ENCODE peak calls at places on chromosomes 11 and 22, in eight cellular contexts. Z is hepatocyte; K is GM23338; A is thoracic aorta; P is brain microvascular endothelial cell; D is fibroblast of lung; E is gastrocnemius medialis; B is activated CD8-positive, alpha-beta T cell treated with anti-CD3 and anti-CD28 coated beads for 36 hours. R is an unnamed sample.

GRCh38 chr22:36379593-36380361 is 8.0 kb downstream of the MYH9 start:
- DNase-seq in P (no peak), B (peak), K (no peak), D (peak), E (peak), Z (peak), A (no peak), R (no peak)

GRCh38 chr11:72577271-72577681 is 96.9 kb downstream of the PDE2A start:
- DNase-seq in Z (no peak), A (no peak), E (peak), P (no peak), K (no peak), B (no peak), D (no peak), R (peak)

GRCh38 chr11:86676010-86676409 is 3.6 kb upstream of the ME3 start:
- DNase-seq in D (no peak), K (no peak), A (no peak), P (no peak), B (no peak), E (no peak), Z (no peak), R (no peak)

GRCh38 chr22:19504900-19505734 is 19.1 kb downstream of the CLDN5 start:
- DNase-seq in A (no peak), E (no peak), B (no peak), K (no peak), P (no peak), D (no peak), Z (no peak), R (no peak)

GRCh38 chr22:21682385-21683175 is 16.8 kb downstream of the PPIL2 start:
- DNase-seq in E (no peak), K (no peak), D (no peak), B (no peak), A (no peak), P (no peak), Z (no peak), R (no peak)

GRCh38 chr22:35561796-35562526 is 21.3 kb downstream of the RASD2 start:
- DNase-seq in D (peak), B (peak), Z (peak), P (peak), K (peak), E (no peak), A (no peak), R (no peak)

GRCh38 chr11:72808415-72808814 is 5.8 kb upstream of the ATG16L2 start:
- DNase-seq in K (no peak), D (peak), Z (no peak), A (no peak), B (no peak), P (no peak), E (no peak), R (no peak)

GRCh38 chr11:11533751-11534150 is 88.1 kb downstream of the GALNT18 start:
- DNase-seq in B (no peak), P (no peak), D (no peak), E (no peak), K (no peak), A (no peak), Z (no peak), R (no peak)

GRCh38 chr11:115220423-115220822 is 283.8 kb downstream of the CADM1 start:
- DNase-seq in B (no peak), Z (no peak), E (no peak), P (no peak), D (no peak), K (no peak), A (no peak), R (no peak)

GRCh38 chr22:29727248-29727551 is 7.4 kb downstream of the CABP7 start:
- DNase-seq in A (no peak), E (peak), D (no peak), Z (peak), P (no peak), B (peak), K (peak), R (peak)

GRCh38 chr11:117825538-117826359 is 1.2 kb upstream of the FXYD2 start:
- DNase-seq in D (no peak), A (no peak), K (no peak), B (no peak), E (no peak), P (no peak), Z (no peak), R (no peak)

GRCh38 chr11:65452806-65453490 is 30.4 kb downstream of the NEAT1 start:
- DNase-seq in D (peak), E (peak), K (no peak), A (no peak), P (peak), Z (no peak), B (no peak), R (peak)

GRCh38 chr11:72591785-72592490 is 82.3 kb downstream of the PDE2A start:
- DNase-seq in B (peak), E (no peak), P (no peak), A (no peak), D (no peak), Z (no peak), K (no peak), R (no peak)

GRCh38 chr11:60428517-60428916 is 855 bp upstream of the MS4A5 start:
- DNase-seq in D (no peak), P (no peak), A (no peak), B (no peak), E (no peak), K (no peak), Z (no peak), R (no peak)

GRCh38 chr22:44623771-44624510 is 78.1 kb upstream of the PRR5 start:
- DNase-seq in K (peak), B (peak), E (no peak), A (no peak), D (peak), Z (peak), P (peak), R (no peak)

GRCh38 chr22:20206709-20207215 is 55.9 kb upstream of the CCDC188 start:
- DNase-seq in B (peak), A (no peak), K (no peak), Z (peak), D (no peak), E (no peak), P (peak), R (no peak)

GRCh38 chr22:19986410-19987341 is 29.9 kb downstream of the ARVCF start:
- DNase-seq in A (no peak), D (peak), Z (peak), E (peak), P (peak), B (peak), K (peak), R (peak)

GRCh38 chr11:114398303-114398920 is 1.9 kb downstream of the C11orf71 start:
- DNase-seq in A (no peak), K (no peak), Z (no peak), E (no peak), D (peak), B (no peak), P (no peak), R (no peak)

DNA sequence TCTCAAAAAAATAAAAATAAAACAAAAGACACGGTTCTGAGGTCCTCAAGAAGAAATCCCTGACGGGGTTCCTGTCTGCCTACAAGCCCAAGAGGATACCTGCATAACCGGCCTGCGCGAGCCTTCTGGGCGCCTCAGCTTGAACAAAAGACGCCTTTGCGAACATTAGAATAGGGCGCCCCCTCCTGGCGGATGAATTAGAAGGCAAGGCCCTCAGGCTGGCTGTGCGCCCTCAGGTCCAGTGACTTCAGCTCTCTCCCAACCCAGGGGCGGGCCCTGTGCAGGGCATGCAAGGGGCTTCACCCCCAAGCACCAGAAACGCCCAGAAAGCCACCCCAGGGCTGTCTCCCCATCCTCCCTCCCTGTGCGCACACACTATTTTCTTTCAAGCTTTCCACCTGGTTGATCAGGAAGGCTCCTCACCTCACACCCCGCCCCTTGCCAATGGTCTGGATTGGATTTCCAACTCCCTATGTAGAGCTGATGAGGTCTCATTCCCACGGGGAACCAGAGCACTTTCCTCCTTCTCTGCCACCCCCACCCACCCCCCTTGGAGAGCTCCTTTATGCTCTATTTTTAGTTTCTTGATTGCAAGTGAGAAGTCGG is 273.3 kb downstream of the BUD13 start:
- DNase-seq in B (peak), D (peak), K (peak), Z (peak), E (peak), P (peak), A (no peak), R (peak)
- TF ChIP-seq CTCF in B (peak), D (peak), K (peak), Z (peak), E (no peak), P (peak), A (no peak), R (peak)

DNA sequence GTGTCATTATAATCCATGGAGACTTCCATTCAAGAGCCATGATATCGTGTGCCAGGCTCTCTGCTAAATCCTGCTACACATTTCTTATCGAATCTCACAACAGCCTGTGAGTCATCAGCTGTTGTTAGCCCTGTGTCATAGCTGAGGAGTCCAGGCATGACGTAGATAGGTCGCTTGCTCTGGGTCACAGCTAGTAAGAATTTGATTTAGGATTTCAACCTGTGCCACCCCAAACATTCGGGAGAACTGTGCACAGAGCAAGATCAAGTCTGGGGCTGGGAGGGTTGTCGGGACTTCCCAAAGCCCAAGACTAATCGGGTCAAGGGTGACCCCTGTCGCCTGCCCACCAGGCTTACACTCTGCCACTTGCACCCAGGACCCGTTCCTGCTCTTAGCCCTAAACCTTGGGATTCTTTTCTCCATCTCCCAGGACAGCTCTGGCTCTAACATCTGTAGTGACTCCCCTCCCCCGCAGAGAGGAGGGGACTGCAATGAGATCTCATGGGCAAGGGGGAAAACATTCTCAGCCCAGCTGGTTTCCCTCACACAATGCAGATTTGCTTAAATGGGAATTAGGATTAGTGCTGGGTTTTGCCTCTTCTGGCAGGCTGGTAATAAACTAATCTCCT is 34.3 kb downstream of the TSPAN18 start:
- DNase-seq in D (peak), K (peak), P (peak), A (peak), Z (peak), B (no peak), E (peak), R (peak)
- TF ChIP-seq CTCF in D (no peak), K (peak), P (peak), A (no peak), Z (no peak), B (no peak), E (no peak), R (no peak)

GRCh38 chr22:46567471-46567870 is 30.1 kb upstream of the CELSR1 start:
- DNase-seq in Z (no peak), P (no peak), K (no peak), B (no peak), D (no peak), A (no peak), E (no peak), R (no peak)

GRCh38 chr22:46569848-46570695 is 32.7 kb upstream of the CELSR1 start:
- DNase-seq in D (no peak), A (no peak), Z (no peak), K (no peak), P (no peak), B (no peak), E (no peak), R (no peak)

GRCh38 chr22:46571642-46572250 is 34.3 kb upstream of the CELSR1 start:
- DNase-seq in P (no peak), D (no peak), E (no peak), A (no peak), B (no peak), K (no peak), Z (no peak), R (no peak)

GRCh38 chr22:46569055-46569847 is 31.8 kb upstream of the CELSR1 start:
- DNase-seq in K (no peak), D (no peak), E (no peak), B (no peak), Z (no peak), P (no peak), A (no peak), R (no peak)

GRCh38 chr22:46568102-46568809 is 30.8 kb upstream of the CELSR1 start:
- DNase-seq in E (no peak), Z (no peak), D (no peak), P (no peak), B (no peak), A (no peak), K (no peak), R (no peak)
- TF ChIP-seq CTCF in E (no peak), Z (no peak), D (no peak), P (peak), B (no peak), A (no peak), K (peak), R (no peak)

DNA sequence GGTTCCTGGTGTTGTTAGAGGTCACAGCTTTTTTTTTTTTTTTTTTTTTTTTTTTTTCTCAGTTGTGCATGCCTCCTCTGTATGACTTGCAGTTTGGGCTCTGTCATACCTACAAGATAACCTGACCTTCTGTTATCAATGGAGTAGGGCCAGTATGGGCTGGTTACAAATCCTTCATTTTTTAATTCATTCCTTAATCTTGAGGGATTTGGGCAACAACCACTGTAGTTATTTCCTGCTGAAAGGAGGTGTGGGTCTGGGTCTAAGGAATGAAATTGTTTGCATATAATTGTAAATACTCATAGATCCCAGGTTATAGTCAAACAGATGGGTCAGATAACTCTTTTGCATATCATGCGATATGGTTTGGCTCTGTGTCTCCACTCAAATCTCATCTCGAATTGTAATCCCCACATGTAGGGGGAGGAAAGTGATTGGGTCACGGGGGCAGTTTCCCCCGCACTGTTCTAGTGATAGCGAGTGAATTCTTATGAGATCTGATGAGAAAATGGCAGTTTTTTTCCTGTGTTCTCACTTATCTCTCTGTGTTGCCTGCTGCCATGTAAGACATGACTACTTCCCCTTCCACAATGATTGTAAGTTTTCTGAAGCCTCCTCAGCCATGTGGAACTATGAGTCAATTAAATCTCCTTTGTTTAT is 14.1 kb upstream of the GLYAT start:
- DNase-seq in B (no peak), K (no peak), Z (no peak), E (no peak), A (no peak), D (peak), P (no peak), R (no peak)
- TF ChIP-seq CTCF in B (no peak), K (no peak), Z (no peak), E (no peak), A (no peak), D (no peak), P (no peak), R (no peak)

DNA sequence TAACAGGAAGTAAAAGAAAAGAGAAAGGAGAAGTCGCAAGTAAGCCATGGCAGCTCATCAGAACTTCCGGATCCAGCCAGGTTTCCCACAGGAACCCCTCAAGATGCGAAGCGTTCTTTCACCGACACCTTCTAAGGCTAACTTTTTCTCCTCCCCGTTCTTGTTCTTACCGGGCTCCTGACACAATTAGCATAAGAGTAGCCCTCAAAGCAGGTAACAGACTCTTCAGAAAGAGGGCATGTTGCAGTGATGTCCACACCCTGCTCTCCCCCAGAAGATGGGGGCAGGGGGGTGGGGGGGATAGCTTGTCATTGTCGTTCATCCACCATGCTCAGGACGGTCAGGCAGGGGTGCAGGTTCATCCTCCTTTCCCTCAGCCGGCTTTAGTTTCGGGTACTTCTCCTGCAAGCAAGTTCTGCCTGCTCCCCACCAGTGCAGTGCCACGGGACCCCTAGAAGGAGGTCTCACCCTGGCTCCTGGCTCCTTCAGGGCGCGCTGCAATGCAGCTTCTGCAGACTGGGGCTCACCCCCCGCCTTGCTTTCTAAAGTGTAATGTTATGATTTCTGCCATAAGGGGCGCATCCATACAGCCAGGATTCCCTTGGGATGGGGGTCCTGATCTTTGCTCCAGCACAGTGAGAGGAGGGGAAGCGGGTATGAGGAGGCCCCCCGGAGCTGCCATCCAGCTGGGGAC is 2.3 kb downstream of the OPCML start:
- DNase-seq in D (no peak), E (no peak), B (no peak), A (no peak), Z (no peak), K (peak), P (no peak), R (no peak)
- TF ChIP-seq CTCF in D (no peak), E (no peak), B (no peak), A (no peak), Z (no peak), K (no peak), P (no peak), R (no peak)

DNA sequence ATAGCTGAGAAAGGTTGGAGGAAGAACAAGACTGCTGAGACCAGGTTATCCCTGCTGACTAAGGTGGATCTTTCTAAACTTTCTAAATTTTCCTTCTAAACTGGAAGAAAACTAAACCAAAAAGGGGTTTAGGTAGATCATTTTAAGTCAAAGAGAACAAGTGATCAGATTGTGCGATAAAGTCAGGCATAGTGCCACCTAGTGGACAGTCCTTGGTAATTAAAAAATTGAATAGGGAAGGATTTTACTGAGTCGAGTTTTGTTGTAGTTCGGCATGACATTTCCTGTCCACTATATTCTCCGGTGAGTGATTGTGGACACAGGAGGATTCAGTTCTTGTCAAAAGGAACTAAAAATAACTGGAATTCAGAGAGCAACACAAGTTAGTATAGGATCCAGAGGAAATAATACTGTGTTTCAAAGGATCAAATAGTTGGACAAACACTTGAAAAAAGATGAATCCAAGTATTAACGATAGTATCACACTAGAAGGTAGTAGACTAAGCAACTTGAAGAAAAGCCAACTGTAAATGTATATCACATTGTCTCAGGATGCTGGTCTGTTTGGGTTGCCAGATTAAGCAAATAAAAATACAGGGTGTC is 1236.4 kb downstream of the FAM181B start:
- DNase-seq in B (peak), Z (peak), A (no peak), P (peak), D (peak), E (no peak), K (peak), R (no peak)
- TF ChIP-seq CTCF in B (peak), Z (peak), A (no peak), P (peak), D (no peak), E (no peak), K (peak), R (peak)

GRCh38 chr11:118899296-118899688 is 15.6 kb downstream of the CXCR5 start:
- DNase-seq in Z (no peak), A (no peak), E (no peak), D (no peak), B (no peak), K (no peak), P (no peak), R (no peak)
- TF ChIP-seq CTCF in Z (no peak), A (no peak), E (no peak), D (no peak), B (no peak), K (peak), P (no peak), R (no peak)